ENCODE peak calls at places on chromosomes 13 and 19, in eight cellular contexts. One of them, this sample, is unnamed.

GRCh38 chr13:27969073-27969865 is at the start of gene CDX2:
- DNase-seq in colonic mucosa: peak
- DNase-seq in ovary: no peak
- DNase-seq in upper lobe of left lung: no peak
- DNase-seq in HCT116: peak
- DNase-seq in heart left ventricle: no peak
- DNase-seq in uterus: no peak
- DNase-seq in adrenal gland: no peak
- DNase-seq in this sample: no peak

GRCh38 chr13:86792153-86792651 is 879.0 kb upstream of the SLITRK5 start:
- DNase-seq in colonic mucosa: no peak
- DNase-seq in ovary: no peak
- DNase-seq in upper lobe of left lung: peak
- DNase-seq in HCT116: no peak
- DNase-seq in heart left ventricle: no peak
- DNase-seq in uterus: no peak
- DNase-seq in adrenal gland: no peak
- DNase-seq in this sample: no peak

GRCh38 chr19:58543826-58544590 is at the start of gene TRIM28:
- DNase-seq in colonic mucosa: peak
- DNase-seq in ovary: peak
- DNase-seq in upper lobe of left lung: peak
- DNase-seq in HCT116: peak
- DNase-seq in heart left ventricle: peak
- DNase-seq in uterus: peak
- DNase-seq in adrenal gland: peak
- DNase-seq in this sample: peak

GRCh38 chr19:17260842-17261325 is 3.7 kb downstream of the USHBP1 start:
- DNase-seq in colonic mucosa: peak
- DNase-seq in ovary: peak
- DNase-seq in upper lobe of left lung: peak
- DNase-seq in HCT116: peak
- DNase-seq in heart left ventricle: peak
- DNase-seq in uterus: peak
- DNase-seq in adrenal gland: peak
- DNase-seq in this sample: peak

GRCh38 chr13:76792680-76793334 is 93.4 kb downstream of the KCTD12 start:
- DNase-seq in colonic mucosa: peak
- DNase-seq in ovary: no peak
- DNase-seq in upper lobe of left lung: no peak
- DNase-seq in HCT116: no peak
- DNase-seq in heart left ventricle: peak
- DNase-seq in uterus: peak
- DNase-seq in adrenal gland: peak
- DNase-seq in this sample: no peak

GRCh38 chr13:102862624-102863210 is 16.9 kb downstream of the ERCC5 start:
- DNase-seq in colonic mucosa: no peak
- DNase-seq in ovary: no peak
- DNase-seq in upper lobe of left lung: no peak
- DNase-seq in HCT116: no peak
- DNase-seq in heart left ventricle: no peak
- DNase-seq in uterus: no peak
- DNase-seq in adrenal gland: no peak
- DNase-seq in this sample: no peak

GRCh38 chr13:114282143-114282685 is 813 bp downstream of the UPF3A start:
- DNase-seq in colonic mucosa: peak
- DNase-seq in ovary: peak
- DNase-seq in upper lobe of left lung: peak
- DNase-seq in HCT116: no peak
- DNase-seq in heart left ventricle: peak
- DNase-seq in uterus: peak
- DNase-seq in adrenal gland: peak
- DNase-seq in this sample: peak

GRCh38 chr19:41588497-41589209 is 12.7 kb downstream of the CEACAM21 start:
- DNase-seq in colonic mucosa: no peak
- DNase-seq in ovary: no peak
- DNase-seq in upper lobe of left lung: no peak
- DNase-seq in HCT116: no peak
- DNase-seq in heart left ventricle: no peak
- DNase-seq in uterus: no peak
- DNase-seq in adrenal gland: no peak
- DNase-seq in this sample: peak

DNA sequence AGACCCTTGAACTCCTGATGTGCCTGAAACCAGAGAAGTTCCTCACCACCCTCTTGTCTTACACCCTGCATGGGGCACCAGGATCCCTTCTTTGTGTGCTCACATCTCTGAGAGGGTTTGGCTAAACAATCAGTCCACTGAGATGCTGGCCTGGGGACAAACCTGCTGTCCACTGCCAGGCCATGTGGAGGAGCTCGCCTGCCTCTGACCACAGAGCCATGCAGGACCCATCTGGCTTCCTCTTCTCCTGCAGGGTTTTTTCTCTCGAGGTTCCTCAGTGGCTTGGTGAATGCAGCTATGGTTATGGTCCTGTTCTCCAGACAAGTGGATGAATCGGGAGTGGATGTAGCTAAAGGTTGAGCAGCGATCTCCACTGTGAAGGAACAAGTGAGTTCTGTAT is 49.1 kb upstream of the MEDAG start:
- DNase-seq in colonic mucosa: no peak
- DNase-seq in ovary: no peak
- DNase-seq in upper lobe of left lung: no peak
- DNase-seq in HCT116: no peak
- DNase-seq in heart left ventricle: no peak
- DNase-seq in uterus: no peak
- DNase-seq in adrenal gland: no peak
- DNase-seq in this sample: no peak
- TF ChIP-seq CTCF in colonic mucosa: no peak
- TF ChIP-seq CTCF in ovary: no peak
- TF ChIP-seq CTCF in upper lobe of left lung: no peak
- TF ChIP-seq CTCF in HCT116: no peak
- TF ChIP-seq CTCF in heart left ventricle: no peak
- TF ChIP-seq CTCF in uterus: no peak
- TF ChIP-seq CTCF in adrenal gland: no peak
- TF ChIP-seq CTCF in this sample: no peak

GRCh38 chr19:35644987-35645679 is 3.0 kb upstream of the COX6B1 start:
- DNase-seq in colonic mucosa: peak
- DNase-seq in ovary: peak
- DNase-seq in upper lobe of left lung: peak
- DNase-seq in HCT116: peak
- DNase-seq in heart left ventricle: peak
- DNase-seq in uterus: peak
- DNase-seq in adrenal gland: peak
- DNase-seq in this sample: peak
- H3K27ac ChIP-seq in colonic mucosa: peak
- H3K27ac ChIP-seq in ovary: peak
- H3K27ac ChIP-seq in upper lobe of left lung: peak
- H3K27ac ChIP-seq in HCT116: peak
- H3K27ac ChIP-seq in heart left ventricle: peak
- H3K27ac ChIP-seq in uterus: peak
- H3K27ac ChIP-seq in adrenal gland: peak
- H3K27ac ChIP-seq in this sample: peak

GRCh38 chr13:81929988-81930387 is 1589.1 kb upstream of the SPRY2 start:
- DNase-seq in colonic mucosa: no peak
- DNase-seq in ovary: no peak
- DNase-seq in upper lobe of left lung: no peak
- DNase-seq in HCT116: no peak
- DNase-seq in heart left ventricle: no peak
- DNase-seq in uterus: no peak
- DNase-seq in adrenal gland: no peak
- DNase-seq in this sample: peak

DNA sequence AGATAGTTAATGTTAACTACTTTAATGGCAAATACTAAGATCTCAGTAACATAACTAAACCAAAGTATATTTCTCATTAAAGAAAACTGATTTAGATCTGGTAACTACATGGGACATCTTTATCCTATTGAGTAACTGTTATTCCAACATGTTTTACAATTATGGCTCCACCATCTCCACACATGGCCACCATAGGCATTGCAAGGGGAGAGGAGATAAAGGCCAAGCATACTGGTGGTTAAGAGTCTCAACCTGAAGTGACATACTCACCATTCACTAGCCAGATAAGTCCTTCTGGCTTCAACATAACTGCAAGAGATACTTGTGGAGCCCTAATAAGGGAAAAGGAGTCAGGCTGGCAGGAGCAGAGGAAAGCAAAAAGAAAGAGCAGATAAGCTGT is 1586.4 kb upstream of the SPRY2 start:
- DNase-seq in colonic mucosa: no peak
- DNase-seq in ovary: no peak
- DNase-seq in upper lobe of left lung: no peak
- DNase-seq in HCT116: no peak
- DNase-seq in heart left ventricle: no peak
- DNase-seq in uterus: no peak
- DNase-seq in adrenal gland: no peak
- DNase-seq in this sample: no peak
- TF ChIP-seq CTCF in colonic mucosa: no peak
- TF ChIP-seq CTCF in ovary: no peak
- TF ChIP-seq CTCF in upper lobe of left lung: no peak
- TF ChIP-seq CTCF in HCT116: peak
- TF ChIP-seq CTCF in heart left ventricle: no peak
- TF ChIP-seq CTCF in uterus: no peak
- TF ChIP-seq CTCF in adrenal gland: no peak
- TF ChIP-seq CTCF in this sample: no peak

DNA sequence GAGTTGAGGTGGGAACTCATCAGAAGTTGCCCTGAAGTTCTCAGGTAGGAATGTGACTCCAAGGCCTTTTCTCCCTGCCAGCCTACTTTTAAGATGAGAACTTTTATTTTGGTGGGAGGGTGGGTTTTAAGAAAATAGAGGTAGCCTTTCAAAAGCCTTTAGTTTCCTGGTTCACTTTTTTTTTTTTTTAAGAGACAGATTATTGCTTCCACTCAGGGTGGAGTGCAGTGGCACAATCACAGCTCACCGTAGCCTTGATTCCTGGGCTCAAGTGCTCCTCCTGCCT is 3.0 kb downstream of the C19orf67 start:
- DNase-seq in colonic mucosa: no peak
- DNase-seq in ovary: no peak
- DNase-seq in upper lobe of left lung: no peak
- DNase-seq in HCT116: no peak
- DNase-seq in heart left ventricle: no peak
- DNase-seq in uterus: no peak
- DNase-seq in adrenal gland: no peak
- DNase-seq in this sample: no peak
- H3K27ac ChIP-seq in colonic mucosa: peak
- H3K27ac ChIP-seq in ovary: no peak
- H3K27ac ChIP-seq in upper lobe of left lung: no peak
- H3K27ac ChIP-seq in HCT116: no peak
- H3K27ac ChIP-seq in heart left ventricle: peak
- H3K27ac ChIP-seq in uterus: no peak
- H3K27ac ChIP-seq in adrenal gland: no peak
- H3K27ac ChIP-seq in this sample: peak

GRCh38 chr19:13031917-13032623 is 36.8 kb downstream of the NFIX start:
- DNase-seq in colonic mucosa: no peak
- DNase-seq in ovary: no peak
- DNase-seq in upper lobe of left lung: no peak
- DNase-seq in HCT116: no peak
- DNase-seq in heart left ventricle: no peak
- DNase-seq in uterus: no peak
- DNase-seq in adrenal gland: no peak
- DNase-seq in this sample: no peak

GRCh38 chr19:13034636-13035035 is 39.4 kb downstream of the NFIX start:
- DNase-seq in colonic mucosa: no peak
- DNase-seq in ovary: no peak
- DNase-seq in upper lobe of left lung: no peak
- DNase-seq in HCT116: no peak
- DNase-seq in heart left ventricle: no peak
- DNase-seq in uterus: no peak
- DNase-seq in adrenal gland: no peak
- DNase-seq in this sample: no peak

GRCh38 chr19:13033819-13034611 is 38.7 kb downstream of the NFIX start:
- DNase-seq in colonic mucosa: peak
- DNase-seq in ovary: peak
- DNase-seq in upper lobe of left lung: no peak
- DNase-seq in HCT116: peak
- DNase-seq in heart left ventricle: peak
- DNase-seq in uterus: peak
- DNase-seq in adrenal gland: peak
- DNase-seq in this sample: peak

GRCh38 chr19:13032837-13033236 is 37.6 kb downstream of the NFIX start:
- DNase-seq in colonic mucosa: no peak
- DNase-seq in ovary: no peak
- DNase-seq in upper lobe of left lung: no peak
- DNase-seq in HCT116: no peak
- DNase-seq in heart left ventricle: no peak
- DNase-seq in uterus: no peak
- DNase-seq in adrenal gland: no peak
- DNase-seq in this sample: no peak

GRCh38 chr19:13033244-13033643 is 38.0 kb downstream of the NFIX start:
- DNase-seq in colonic mucosa: no peak
- DNase-seq in ovary: no peak
- DNase-seq in upper lobe of left lung: no peak
- DNase-seq in HCT116: no peak
- DNase-seq in heart left ventricle: no peak
- DNase-seq in uterus: no peak
- DNase-seq in adrenal gland: no peak
- DNase-seq in this sample: no peak
- TF ChIP-seq CTCF in colonic mucosa: no peak
- TF ChIP-seq CTCF in ovary: no peak
- TF ChIP-seq CTCF in upper lobe of left lung: no peak
- TF ChIP-seq CTCF in HCT116: peak
- TF ChIP-seq CTCF in heart left ventricle: peak
- TF ChIP-seq CTCF in uterus: no peak
- TF ChIP-seq CTCF in adrenal gland: no peak
- TF ChIP-seq CTCF in this sample: no peak